ENCODE peak calls at places on chromosomes 2 and 18, in five cellular contexts. One of them, this sample, is unnamed.

GRCh38 chr2:169089182-169089581 is 19.8 kb downstream of the DHRS9 start:
- DNase-seq in cardiac muscle cell: peak; percentile 64
- DNase-seq in AG09319: no peak
- DNase-seq in pancreas: no peak
- DNase-seq in fibroblast of the aortic adventitia: no peak
- DNase-seq in this sample: no peak

GRCh38 chr2:212145111-212145510 is 393.5 kb downstream of the ERBB4 start:
- DNase-seq in fibroblast of the aortic adventitia: peak; percentile 74
- DNase-seq in AG09319: no peak
- DNase-seq in pancreas: no peak
- DNase-seq in cardiac muscle cell: no peak
- DNase-seq in this sample: no peak

GRCh38 chr2:218782529-218782845 is 540 bp downstream of the CYP27A1 start:
- DNase-seq in pancreas: no peak
- DNase-seq in cardiac muscle cell: peak; percentile 46
- DNase-seq in fibroblast of the aortic adventitia: peak; percentile 5
- DNase-seq in AG09319: no peak
- DNase-seq in this sample: no peak

GRCh38 chr2:8609357-8609804 is 72.5 kb upstream of the ID2 start:
- DNase-seq in AG09319: no peak
- DNase-seq in pancreas: no peak
- DNase-seq in fibroblast of the aortic adventitia: no peak
- DNase-seq in cardiac muscle cell: peak; percentile 90
- DNase-seq in this sample: no peak

GRCh38 chr2:45259144-45259543 is 249.9 kb upstream of the SIX2 start:
- DNase-seq in cardiac muscle cell: no peak
- DNase-seq in AG09319: no peak
- DNase-seq in fibroblast of the aortic adventitia: no peak
- DNase-seq in pancreas: no peak
- DNase-seq in this sample: no peak

GRCh38 chr2:189549440-189549832 is 31.1 kb downstream of the SLC40A1 start:
- DNase-seq in fibroblast of the aortic adventitia: peak; percentile 91
- DNase-seq in AG09319: no peak
- DNase-seq in cardiac muscle cell: no peak
- DNase-seq in pancreas: no peak
- DNase-seq in this sample: no peak

GRCh38 chr18:13159579-13159978 is 59.0 kb upstream of the LDLRAD4 start:
- DNase-seq in AG09319: no peak
- DNase-seq in pancreas: no peak
- DNase-seq in fibroblast of the aortic adventitia: peak; percentile 74
- DNase-seq in cardiac muscle cell: peak; percentile 64
- DNase-seq in this sample: no peak

GRCh38 chr18:32469691-32470131 is 971 bp downstream of the GAREM1 start:
- DNase-seq in AG09319: no peak
- DNase-seq in fibroblast of the aortic adventitia: peak; percentile 39
- DNase-seq in pancreas: no peak
- DNase-seq in cardiac muscle cell: no peak
- DNase-seq in this sample: no peak

GRCh38 chr18:34531110-34531509 is 179.0 kb upstream of the DTNA start:
- DNase-seq in pancreas: no peak
- DNase-seq in fibroblast of the aortic adventitia: no peak
- DNase-seq in cardiac muscle cell: no peak
- DNase-seq in AG09319: no peak
- DNase-seq in this sample: no peak

GRCh38 chr2:72139471-72139870 is 8.2 kb downstream of the CYP26B1 start:
- DNase-seq in AG09319: no peak
- DNase-seq in pancreas: no peak
- DNase-seq in fibroblast of the aortic adventitia: no peak
- DNase-seq in cardiac muscle cell: no peak
- DNase-seq in this sample: no peak

GRCh38 chr2:8570637-8571036 is 111.2 kb upstream of the ID2 start:
- DNase-seq in fibroblast of the aortic adventitia: no peak
- DNase-seq in AG09319: no peak
- DNase-seq in cardiac muscle cell: no peak
- DNase-seq in pancreas: no peak
- DNase-seq in this sample: no peak

GRCh38 chr2:109184368-109184767 is 55.4 kb downstream of the SH3RF3 start:
- DNase-seq in fibroblast of the aortic adventitia: no peak
- DNase-seq in pancreas: no peak
- DNase-seq in AG09319: no peak
- DNase-seq in cardiac muscle cell: no peak
- DNase-seq in this sample: no peak
- TF ChIP-seq CTCF in fibroblast of the aortic adventitia: no peak
- TF ChIP-seq CTCF in pancreas: no peak
- TF ChIP-seq CTCF in AG09319: no peak
- TF ChIP-seq CTCF in cardiac muscle cell: no peak
- TF ChIP-seq CTCF in this sample: no peak

DNA sequence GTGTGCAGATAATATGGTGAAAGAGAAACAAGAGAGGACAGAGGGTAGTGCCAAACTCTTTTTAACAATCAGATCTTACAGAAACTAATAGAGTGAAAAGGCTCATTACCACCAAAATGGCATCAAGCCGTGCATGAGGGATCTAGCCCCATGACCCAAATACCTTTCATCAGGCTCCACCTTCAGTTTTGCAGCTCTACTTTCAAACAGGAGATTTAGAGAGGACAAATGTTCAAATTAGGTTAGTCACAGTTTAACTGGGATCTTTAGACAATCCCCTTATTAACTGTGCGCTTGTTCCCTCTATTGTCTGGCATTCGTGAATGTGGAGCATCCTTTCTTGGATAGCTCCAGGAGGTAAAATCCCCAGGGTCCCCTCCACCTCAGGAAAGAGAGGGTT is 1209.3 kb upstream of the CHAC2 start:
- DNase-seq in fibroblast of the aortic adventitia: no peak
- DNase-seq in AG09319: no peak
- DNase-seq in pancreas: no peak
- DNase-seq in cardiac muscle cell: no peak
- DNase-seq in this sample: no peak
- TF ChIP-seq CTCF in fibroblast of the aortic adventitia: no peak
- TF ChIP-seq CTCF in AG09319: no peak
- TF ChIP-seq CTCF in pancreas: no peak
- TF ChIP-seq CTCF in cardiac muscle cell: no peak
- TF ChIP-seq CTCF in this sample: no peak

DNA sequence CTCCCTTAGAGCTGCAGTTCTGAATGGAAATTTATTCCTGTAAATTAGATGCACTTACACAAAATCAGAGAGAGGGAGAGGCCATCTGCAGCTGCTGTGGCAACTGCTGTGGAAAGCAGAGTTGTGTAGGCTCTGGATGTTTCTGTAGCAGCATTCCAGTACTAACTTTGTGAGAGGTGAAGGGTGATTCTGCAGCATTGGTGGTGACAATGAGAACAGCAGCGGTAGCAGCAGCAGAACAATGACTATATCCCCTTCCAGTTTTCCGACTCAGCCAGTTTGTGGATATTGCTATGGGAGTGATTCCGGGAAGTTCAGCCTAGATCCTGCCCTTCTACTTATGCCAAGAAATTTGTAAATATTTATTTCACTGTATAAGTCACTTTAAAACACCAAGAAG is 433.0 kb upstream of the REG3G start:
- DNase-seq in pancreas: no peak
- DNase-seq in fibroblast of the aortic adventitia: no peak
- DNase-seq in AG09319: no peak
- DNase-seq in cardiac muscle cell: peak; percentile 3
- DNase-seq in this sample: no peak
- TF ChIP-seq CTCF in pancreas: no peak
- TF ChIP-seq CTCF in fibroblast of the aortic adventitia: no peak
- TF ChIP-seq CTCF in AG09319: no peak
- TF ChIP-seq CTCF in cardiac muscle cell: no peak
- TF ChIP-seq CTCF in this sample: no peak

GRCh38 chr2:150485871-150486538 is 1.5 kb downstream of the RND3 start:
- DNase-seq in fibroblast of the aortic adventitia: peak; percentile 82
- DNase-seq in pancreas: peak; percentile 61
- DNase-seq in AG09319: no peak
- DNase-seq in cardiac muscle cell: peak; percentile 73
- DNase-seq in this sample: peak; percentile 68
- TF ChIP-seq CTCF in fibroblast of the aortic adventitia: no peak
- TF ChIP-seq CTCF in pancreas: no peak
- TF ChIP-seq CTCF in AG09319: no peak
- TF ChIP-seq CTCF in cardiac muscle cell: no peak
- TF ChIP-seq CTCF in this sample: no peak